ENCODE peak calls at places on chromosomes 16 and 17, in nine cellular contexts. J is GM23338; Q is upper lobe of right lung; T is HEK293T; B is NCI-H510A; V is CD4-positive, alpha-beta memory T cell; F is HCEC 1CT; I is IMR-90; A is GM04504. H is an unnamed sample.

GRCh38 chr16:58128181-58128631 is 975 bp downstream of the CFAP20 start:
- DNase-seq in J (no peak), Q (no peak), T (no peak), B (no peak), V (no peak), F (no peak), I (no peak), A (no peak), H (no peak)

GRCh38 chr17:42248351-42249179 is 27.6 kb downstream of the STAT5B start:
- DNase-seq in J (peak; percentile 32), Q (no peak), T (no peak), B (no peak), V (peak; percentile 88), F (peak; percentile 86), I (peak; percentile 93), A (peak; percentile 76), H (no peak)

GRCh38 chr16:87543436-87544191 is 50.8 kb upstream of the ZCCHC14 start:
- DNase-seq in J (no peak), Q (no peak), T (no peak), B (no peak), V (no peak), F (no peak), I (no peak), A (no peak), H (no peak)

GRCh38 chr17:5097101-5097834 is 14.4 kb downstream of the ZNF232 start:
- DNase-seq in J (peak; percentile 98), Q (peak; percentile 78), T (no peak), B (peak; percentile 33), V (peak; percentile 22), F (no peak), I (no peak), A (no peak), H (no peak)

GRCh38 chr16:27365142-27366089 is 36.6 kb upstream of the IL21R start:
- DNase-seq in J (no peak), Q (no peak), T (no peak), B (no peak), V (no peak), F (peak; percentile 66), I (peak; percentile 84), A (no peak), H (no peak)

GRCh38 chr17:48121921-48122650 is 14.5 kb downstream of the SNX11 start:
- DNase-seq in J (no peak), Q (no peak), T (no peak), B (peak; percentile 87), V (no peak), F (no peak), I (no peak), A (no peak), H (no peak)

GRCh38 chr16:75333770-75334169 is 82.3 kb upstream of the BCAR1 start:
- DNase-seq in J (no peak), Q (no peak), T (no peak), B (no peak), V (no peak), F (no peak), I (no peak), A (no peak), H (no peak)

GRCh38 chr16:57610611-57611010 is 17.8 kb upstream of the ADGRG1 start:
- DNase-seq in J (no peak), Q (peak; percentile 40), T (no peak), B (no peak), V (no peak), F (no peak), I (no peak), A (no peak), H (no peak)

GRCh38 chr16:78611318-78611717 is 511.9 kb downstream of the WWOX start:
- DNase-seq in J (no peak), Q (no peak), T (no peak), B (no peak), V (no peak), F (no peak), I (no peak), A (no peak), H (no peak)

GRCh38 chr17:34357398-34357797 is 1.1 kb downstream of the CCL13 start:
- DNase-seq in J (peak; percentile 45), Q (no peak), T (no peak), B (no peak), V (no peak), F (no peak), I (no peak), A (no peak), H (no peak)

GRCh38 chr16:27315333-27316037 is 1.7 kb downstream of the IL4R start:
- DNase-seq in J (peak; percentile 38), Q (peak; percentile 73), T (no peak), B (no peak), V (peak; percentile 47), F (peak; percentile 58), I (peak; percentile 65), A (no peak), H (no peak)

GRCh38 chr17:79803997-79804855 is 7.3 kb upstream of the CBX8 start:
- DNase-seq in J (peak; percentile 86), Q (no peak), T (peak; percentile 29), B (no peak), V (no peak), F (no peak), I (no peak), A (no peak), H (no peak)

GRCh38 chr17:80816241-80817103 is 175.2 kb upstream of the CHMP6 start:
- DNase-seq in J (no peak), Q (peak; percentile 42), T (no peak), B (no peak), V (no peak), F (no peak), I (no peak), A (no peak), H (no peak)

GRCh38 chr17:59311051-59311468 is 20.4 kb upstream of the YPEL2 start:
- DNase-seq in J (peak; percentile 80), Q (no peak), T (peak; percentile 73), B (peak; percentile 32), V (peak; percentile 63), F (peak; percentile 56), I (peak; percentile 49), A (no peak), H (peak; percentile 18)

GRCh38 chr16:4244254-4244812 is 2.5 kb upstream of the SRL start:
- DNase-seq in J (no peak), Q (no peak), T (no peak), B (peak; percentile 80), V (no peak), F (no peak), I (peak; percentile 10), A (no peak), H (peak; percentile 2)

GRCh38 chr17:81641825-81642489 is 5.0 kb downstream of the TSPAN10 start:
- DNase-seq in J (no peak), Q (no peak), T (no peak), B (no peak), V (no peak), F (peak; percentile 85), I (peak; percentile 77), A (peak; percentile 40), H (no peak)

GRCh38 chr16:67104061-67104460 is 5.7 kb upstream of the PHAF1 start:
- DNase-seq in J (peak; percentile 81), Q (no peak), T (peak; percentile 35), B (no peak), V (no peak), F (peak; percentile 66), I (peak; percentile 23), A (no peak), H (no peak)

GRCh38 chr17:50872710-50873424 is 6.7 kb upstream of the TOB1 start:
- DNase-seq in J (no peak), Q (no peak), T (no peak), B (no peak), V (peak; percentile 41), F (peak; percentile 24), I (peak; percentile 25), A (peak; percentile 74), H (no peak)

GRCh38 chr17:43068570-43069367 is 43.7 kb downstream of the RND2 start:
- DNase-seq in J (no peak), Q (no peak), T (no peak), B (no peak), V (no peak), F (no peak), I (no peak), A (no peak), H (no peak)

GRCh38 chr16:15521758-15522509 is 87.5 kb downstream of the BMERB1 start:
- DNase-seq in J (no peak), Q (no peak), T (no peak), B (no peak), V (no peak), F (no peak), I (no peak), A (no peak), H (no peak)

GRCh38 chr17:1107777-1108559 is 71.8 kb downstream of the ABR start:
- DNase-seq in J (no peak), Q (no peak), T (no peak), B (no peak), V (peak; percentile 14), F (no peak), I (no peak), A (no peak), H (no peak)

H was measured in NCI-H1048.